ENCODE peak calls at places on chromosome 15, in nine cellular contexts. One of them, this sample, is unnamed.

GRCh38 chr15:58952751-58953150 is 19.3 kb upstream of the SLTM start:
- DNase-seq in kidney tubule cell: peak
- DNase-seq in hepatic stellate cell: no peak
- DNase-seq in activated CD8-positive, alpha-beta memory T cell treated with anti-CD3 and anti-CD28 coated beads, Interleukin-2, amount 50 U/mL, for 48 hours: no peak
- DNase-seq in NCI-H510A treated with DMSO at 0.1 percent for 48 hours: peak
- DNase-seq in SK-MEL-5: no peak
- DNase-seq in EL: peak
- DNase-seq in activated effector memory CD4-positive, alpha-beta T cell treated with anti-CD3 and anti-CD28 coated beads, Interleukin-2, amount 50 U/mL, for 16 hours: no peak
- DNase-seq in T follicular helper cell: no peak
- DNase-seq in this sample: no peak

GRCh38 chr15:64246364-64247189 is 83.8 kb upstream of the PPIB start:
- DNase-seq in EL: peak
- DNase-seq in activated CD8-positive, alpha-beta memory T cell treated with anti-CD3 and anti-CD28 coated beads, Interleukin-2, amount 50 U/mL, for 48 hours: no peak
- DNase-seq in NCI-H510A treated with DMSO at 0.1 percent for 48 hours: peak
- DNase-seq in T follicular helper cell: no peak
- DNase-seq in SK-MEL-5: peak
- DNase-seq in activated effector memory CD4-positive, alpha-beta T cell treated with anti-CD3 and anti-CD28 coated beads, Interleukin-2, amount 50 U/mL, for 16 hours: peak
- DNase-seq in kidney tubule cell: peak
- DNase-seq in hepatic stellate cell: peak
- DNase-seq in this sample: no peak

GRCh38 chr15:89399390-89400120 is 64.9 kb upstream of the POLG start:
- DNase-seq in kidney tubule cell: peak
- DNase-seq in T follicular helper cell: no peak
- DNase-seq in activated CD8-positive, alpha-beta memory T cell treated with anti-CD3 and anti-CD28 coated beads, Interleukin-2, amount 50 U/mL, for 48 hours: peak
- DNase-seq in EL: peak
- DNase-seq in NCI-H510A treated with DMSO at 0.1 percent for 48 hours: peak
- DNase-seq in SK-MEL-5: peak
- DNase-seq in hepatic stellate cell: peak
- DNase-seq in activated effector memory CD4-positive, alpha-beta T cell treated with anti-CD3 and anti-CD28 coated beads, Interleukin-2, amount 50 U/mL, for 16 hours: no peak
- DNase-seq in this sample: no peak

GRCh38 chr15:64921711-64922110 is 10.0 kb downstream of the ANKDD1A start:
- DNase-seq in activated CD8-positive, alpha-beta memory T cell treated with anti-CD3 and anti-CD28 coated beads, Interleukin-2, amount 50 U/mL, for 48 hours: no peak
- DNase-seq in hepatic stellate cell: no peak
- DNase-seq in EL: no peak
- DNase-seq in T follicular helper cell: no peak
- DNase-seq in kidney tubule cell: no peak
- DNase-seq in SK-MEL-5: no peak
- DNase-seq in activated effector memory CD4-positive, alpha-beta T cell treated with anti-CD3 and anti-CD28 coated beads, Interleukin-2, amount 50 U/mL, for 16 hours: no peak
- DNase-seq in NCI-H510A treated with DMSO at 0.1 percent for 48 hours: no peak
- DNase-seq in this sample: no peak

GRCh38 chr15:92629276-92629974 is 26.1 kb downstream of the FAM174B start:
- DNase-seq in hepatic stellate cell: no peak
- DNase-seq in SK-MEL-5: peak
- DNase-seq in activated CD8-positive, alpha-beta memory T cell treated with anti-CD3 and anti-CD28 coated beads, Interleukin-2, amount 50 U/mL, for 48 hours: no peak
- DNase-seq in EL: no peak
- DNase-seq in kidney tubule cell: no peak
- DNase-seq in activated effector memory CD4-positive, alpha-beta T cell treated with anti-CD3 and anti-CD28 coated beads, Interleukin-2, amount 50 U/mL, for 16 hours: peak
- DNase-seq in T follicular helper cell: no peak
- DNase-seq in NCI-H510A treated with DMSO at 0.1 percent for 48 hours: no peak
- DNase-seq in this sample: no peak

GRCh38 chr15:87387681-87388240 is 868.8 kb downstream of the NTRK3 start:
- DNase-seq in activated CD8-positive, alpha-beta memory T cell treated with anti-CD3 and anti-CD28 coated beads, Interleukin-2, amount 50 U/mL, for 48 hours: no peak
- DNase-seq in kidney tubule cell: no peak
- DNase-seq in activated effector memory CD4-positive, alpha-beta T cell treated with anti-CD3 and anti-CD28 coated beads, Interleukin-2, amount 50 U/mL, for 16 hours: no peak
- DNase-seq in EL: no peak
- DNase-seq in SK-MEL-5: no peak
- DNase-seq in hepatic stellate cell: no peak
- DNase-seq in NCI-H510A treated with DMSO at 0.1 percent for 48 hours: no peak
- DNase-seq in T follicular helper cell: no peak
- DNase-seq in this sample: no peak

GRCh38 chr15:69265347-69265955 is 33.3 kb upstream of the PAQR5 start:
- DNase-seq in SK-MEL-5: peak
- DNase-seq in kidney tubule cell: peak
- DNase-seq in activated effector memory CD4-positive, alpha-beta T cell treated with anti-CD3 and anti-CD28 coated beads, Interleukin-2, amount 50 U/mL, for 16 hours: no peak
- DNase-seq in hepatic stellate cell: no peak
- DNase-seq in NCI-H510A treated with DMSO at 0.1 percent for 48 hours: no peak
- DNase-seq in activated CD8-positive, alpha-beta memory T cell treated with anti-CD3 and anti-CD28 coated beads, Interleukin-2, amount 50 U/mL, for 48 hours: no peak
- DNase-seq in T follicular helper cell: no peak
- DNase-seq in EL: peak
- DNase-seq in this sample: no peak

GRCh38 chr15:71564217-71564616 is 246.1 kb upstream of the NR2E3 start:
- DNase-seq in T follicular helper cell: no peak
- DNase-seq in kidney tubule cell: no peak
- DNase-seq in NCI-H510A treated with DMSO at 0.1 percent for 48 hours: no peak
- DNase-seq in SK-MEL-5: no peak
- DNase-seq in hepatic stellate cell: no peak
- DNase-seq in activated CD8-positive, alpha-beta memory T cell treated with anti-CD3 and anti-CD28 coated beads, Interleukin-2, amount 50 U/mL, for 48 hours: no peak
- DNase-seq in activated effector memory CD4-positive, alpha-beta T cell treated with anti-CD3 and anti-CD28 coated beads, Interleukin-2, amount 50 U/mL, for 16 hours: no peak
- DNase-seq in EL: no peak
- DNase-seq in this sample: no peak

GRCh38 chr15:60962087-60962486 is 267.0 kb downstream of the RORA start:
- DNase-seq in activated effector memory CD4-positive, alpha-beta T cell treated with anti-CD3 and anti-CD28 coated beads, Interleukin-2, amount 50 U/mL, for 16 hours: no peak
- DNase-seq in SK-MEL-5: no peak
- DNase-seq in activated CD8-positive, alpha-beta memory T cell treated with anti-CD3 and anti-CD28 coated beads, Interleukin-2, amount 50 U/mL, for 48 hours: no peak
- DNase-seq in EL: no peak
- DNase-seq in T follicular helper cell: no peak
- DNase-seq in kidney tubule cell: no peak
- DNase-seq in hepatic stellate cell: no peak
- DNase-seq in NCI-H510A treated with DMSO at 0.1 percent for 48 hours: no peak
- DNase-seq in this sample: no peak

GRCh38 chr15:35206060-35206675 is 121.1 kb upstream of the NANOGP8 start:
- DNase-seq in NCI-H510A treated with DMSO at 0.1 percent for 48 hours: no peak
- DNase-seq in activated CD8-positive, alpha-beta memory T cell treated with anti-CD3 and anti-CD28 coated beads, Interleukin-2, amount 50 U/mL, for 48 hours: no peak
- DNase-seq in kidney tubule cell: peak
- DNase-seq in SK-MEL-5: peak
- DNase-seq in T follicular helper cell: no peak
- DNase-seq in activated effector memory CD4-positive, alpha-beta T cell treated with anti-CD3 and anti-CD28 coated beads, Interleukin-2, amount 50 U/mL, for 16 hours: no peak
- DNase-seq in EL: peak
- DNase-seq in hepatic stellate cell: no peak
- DNase-seq in this sample: no peak

GRCh38 chr15:47427463-47427862 is 289.8 kb upstream of the SEMA6D start:
- DNase-seq in activated effector memory CD4-positive, alpha-beta T cell treated with anti-CD3 and anti-CD28 coated beads, Interleukin-2, amount 50 U/mL, for 16 hours: no peak
- DNase-seq in activated CD8-positive, alpha-beta memory T cell treated with anti-CD3 and anti-CD28 coated beads, Interleukin-2, amount 50 U/mL, for 48 hours: no peak
- DNase-seq in T follicular helper cell: no peak
- DNase-seq in hepatic stellate cell: no peak
- DNase-seq in kidney tubule cell: no peak
- DNase-seq in EL: no peak
- DNase-seq in NCI-H510A treated with DMSO at 0.1 percent for 48 hours: no peak
- DNase-seq in SK-MEL-5: no peak
- DNase-seq in this sample: no peak

GRCh38 chr15:63059075-63059474 is 16.5 kb downstream of the TPM1 start:
- DNase-seq in activated effector memory CD4-positive, alpha-beta T cell treated with anti-CD3 and anti-CD28 coated beads, Interleukin-2, amount 50 U/mL, for 16 hours: no peak
- DNase-seq in T follicular helper cell: no peak
- DNase-seq in EL: no peak
- DNase-seq in hepatic stellate cell: no peak
- DNase-seq in activated CD8-positive, alpha-beta memory T cell treated with anti-CD3 and anti-CD28 coated beads, Interleukin-2, amount 50 U/mL, for 48 hours: no peak
- DNase-seq in NCI-H510A treated with DMSO at 0.1 percent for 48 hours: no peak
- DNase-seq in kidney tubule cell: peak
- DNase-seq in SK-MEL-5: no peak
- DNase-seq in this sample: no peak

GRCh38 chr15:63185206-63185605 is 4.2 kb upstream of the RAB8B start:
- DNase-seq in hepatic stellate cell: no peak
- DNase-seq in activated CD8-positive, alpha-beta memory T cell treated with anti-CD3 and anti-CD28 coated beads, Interleukin-2, amount 50 U/mL, for 48 hours: no peak
- DNase-seq in NCI-H510A treated with DMSO at 0.1 percent for 48 hours: no peak
- DNase-seq in SK-MEL-5: peak
- DNase-seq in EL: no peak
- DNase-seq in T follicular helper cell: no peak
- DNase-seq in kidney tubule cell: no peak
- DNase-seq in activated effector memory CD4-positive, alpha-beta T cell treated with anti-CD3 and anti-CD28 coated beads, Interleukin-2, amount 50 U/mL, for 16 hours: no peak
- DNase-seq in this sample: no peak

GRCh38 chr15:68991723-68992122 is 22.8 kb upstream of the NOX5 start:
- DNase-seq in hepatic stellate cell: no peak
- DNase-seq in NCI-H510A treated with DMSO at 0.1 percent for 48 hours: no peak
- DNase-seq in kidney tubule cell: no peak
- DNase-seq in EL: no peak
- DNase-seq in T follicular helper cell: no peak
- DNase-seq in activated CD8-positive, alpha-beta memory T cell treated with anti-CD3 and anti-CD28 coated beads, Interleukin-2, amount 50 U/mL, for 48 hours: no peak
- DNase-seq in activated effector memory CD4-positive, alpha-beta T cell treated with anti-CD3 and anti-CD28 coated beads, Interleukin-2, amount 50 U/mL, for 16 hours: no peak
- DNase-seq in SK-MEL-5: no peak
- DNase-seq in this sample: no peak

GRCh38 chr15:99180287-99180962 is 69.0 kb downstream of the TTC23 start:
- DNase-seq in NCI-H510A treated with DMSO at 0.1 percent for 48 hours: peak
- DNase-seq in SK-MEL-5: no peak
- DNase-seq in activated CD8-positive, alpha-beta memory T cell treated with anti-CD3 and anti-CD28 coated beads, Interleukin-2, amount 50 U/mL, for 48 hours: no peak
- DNase-seq in kidney tubule cell: peak
- DNase-seq in EL: no peak
- DNase-seq in T follicular helper cell: no peak
- DNase-seq in hepatic stellate cell: no peak
- DNase-seq in activated effector memory CD4-positive, alpha-beta T cell treated with anti-CD3 and anti-CD28 coated beads, Interleukin-2, amount 50 U/mL, for 16 hours: no peak
- DNase-seq in this sample: no peak

GRCh38 chr15:59222106-59222505 is 15.5 kb downstream of the LDHAL6B start:
- DNase-seq in EL: peak
- DNase-seq in NCI-H510A treated with DMSO at 0.1 percent for 48 hours: no peak
- DNase-seq in hepatic stellate cell: peak
- DNase-seq in activated effector memory CD4-positive, alpha-beta T cell treated with anti-CD3 and anti-CD28 coated beads, Interleukin-2, amount 50 U/mL, for 16 hours: no peak
- DNase-seq in SK-MEL-5: no peak
- DNase-seq in activated CD8-positive, alpha-beta memory T cell treated with anti-CD3 and anti-CD28 coated beads, Interleukin-2, amount 50 U/mL, for 48 hours: no peak
- DNase-seq in T follicular helper cell: no peak
- DNase-seq in kidney tubule cell: peak
- DNase-seq in this sample: no peak

GRCh38 chr15:95760508-95760907 is 570.0 kb upstream of the NR2F2 start:
- DNase-seq in NCI-H510A treated with DMSO at 0.1 percent for 48 hours: no peak
- DNase-seq in kidney tubule cell: peak
- DNase-seq in T follicular helper cell: no peak
- DNase-seq in SK-MEL-5: peak
- DNase-seq in hepatic stellate cell: no peak
- DNase-seq in activated effector memory CD4-positive, alpha-beta T cell treated with anti-CD3 and anti-CD28 coated beads, Interleukin-2, amount 50 U/mL, for 16 hours: no peak
- DNase-seq in activated CD8-positive, alpha-beta memory T cell treated with anti-CD3 and anti-CD28 coated beads, Interleukin-2, amount 50 U/mL, for 48 hours: no peak
- DNase-seq in EL: peak
- DNase-seq in this sample: no peak

GRCh38 chr15:92803852-92804609 is 96.1 kb upstream of the CHD2 start:
- DNase-seq in activated effector memory CD4-positive, alpha-beta T cell treated with anti-CD3 and anti-CD28 coated beads, Interleukin-2, amount 50 U/mL, for 16 hours: peak
- DNase-seq in SK-MEL-5: peak
- DNase-seq in NCI-H510A treated with DMSO at 0.1 percent for 48 hours: peak
- DNase-seq in T follicular helper cell: no peak
- DNase-seq in hepatic stellate cell: peak
- DNase-seq in EL: peak
- DNase-seq in activated CD8-positive, alpha-beta memory T cell treated with anti-CD3 and anti-CD28 coated beads, Interleukin-2, amount 50 U/mL, for 48 hours: peak
- DNase-seq in kidney tubule cell: peak
- DNase-seq in this sample: peak